ENCODE peak calls at places on chromosomes 4 and X, in eight cellular contexts. M is iPS-NIHi11, A is HT-29, T is Right ventricle myocardium superior, V is bronchial epithelial cell, C is SK-MEL-5, Q is body of pancreas, W is ecto neural progenitor cell. J is an unnamed sample.

GRCh38 chr4:10226756-10227155 is 110.2 kb upstream of the WDR1 start:
- DNase-seq in Q (no peak), T (no peak), M (no peak), W (no peak), V (no peak), C (no peak), A (no peak), J (no peak)

GRCh38 chr4:48065587-48066052 is 49.0 kb downstream of the NIPAL1 start:
- DNase-seq in T (no peak), M (no peak), C (no peak), W (no peak), A (no peak), V (no peak), Q (no peak), J (no peak)

GRCh38 chr4:83890231-83890630 is 354.3 kb downstream of the GPAT3 start:
- DNase-seq in M (no peak), V (peak), T (no peak), Q (no peak), C (no peak), A (no peak), W (no peak), J (no peak)

GRCh38 chr4:41052287-41052686 is 162.1 kb downstream of the APBB2 start:
- DNase-seq in W (no peak), M (no peak), C (no peak), T (no peak), V (no peak), A (no peak), Q (no peak), J (no peak)

GRCh38 chr4:142817442-142817841 is 28.7 kb downstream of the INPP4B start:
- DNase-seq in Q (no peak), W (no peak), C (peak), M (peak), A (peak), T (no peak), V (peak), J (no peak)

GRCh38 chr4:16591867-16592266 is 306.6 kb downstream of the LDB2 start:
- DNase-seq in M (no peak), W (peak), A (no peak), V (no peak), Q (no peak), C (peak), T (peak), J (peak)

GRCh38 chrX:75784689-75785491 is at the start of gene MAGEE2:
- DNase-seq in V (no peak), Q (peak), W (no peak), T (peak), A (no peak), M (no peak), C (peak), J (no peak)

GRCh38 chr4:27318740-27319139 is 458.1 kb downstream of the STIM2 start:
- DNase-seq in A (peak), T (no peak), C (peak), M (peak), Q (peak), V (peak), W (peak), J (peak)

GRCh38 chr4:130563185-130563890 is 1467.4 kb downstream of the C4orf33 start:
- DNase-seq in W (peak), T (peak), C (peak), Q (peak), A (peak), V (peak), M (peak), J (peak)

GRCh38 chr4:110071466-110071865 is 126.9 kb downstream of the ELOVL6 start:
- DNase-seq in C (no peak), Q (no peak), T (no peak), A (no peak), W (no peak), M (peak), V (no peak), J (no peak)

GRCh38 chrX:34585561-34585960 is 71.5 kb downstream of the TMEM47 start:
- DNase-seq in A (no peak), W (no peak), M (no peak), V (no peak), Q (no peak), T (no peak), C (no peak), J (no peak)

GRCh38 chr4:169410839-169411770 is 140.3 kb upstream of the SH3RF1 start:
- DNase-seq in A (peak), Q (no peak), W (no peak), M (peak), T (no peak), C (peak), V (peak), J (peak)

GRCh38 chr4:113695328-113696169 is 66.0 kb downstream of the CAMK2D start:
- DNase-seq in C (no peak), T (no peak), Q (no peak), V (peak), A (no peak), M (no peak), W (no peak), J (no peak)

GRCh38 chrX:48475295-48475694 is 704 bp upstream of the FTSJ1 start:
- DNase-seq in Q (no peak), A (no peak), V (no peak), W (no peak), C (no peak), T (no peak), M (no peak), J (no peak)

GRCh38 chrX:133335027-133335426 is 80.3 kb downstream of the GPC4 start:
- DNase-seq in Q (peak), V (peak), M (peak), C (peak), A (peak), T (no peak), W (no peak), J (no peak)

GRCh38 chr4:121070696-121071639 is 1.4 kb downstream of the NDNF start:
- DNase-seq in W (peak), T (peak), V (no peak), A (peak), C (peak), M (peak), Q (peak), J (peak)

GRCh38 chr4:177220376-177220775 is 89.3 kb upstream of the NEIL3 start:
- DNase-seq in Q (no peak), C (no peak), V (peak), A (no peak), T (no peak), W (no peak), M (no peak), J (no peak)

GRCh38 chrX:18415386-18415785 is 10.0 kb upstream of the CDKL5 start:
- DNase-seq in Q (no peak), A (no peak), V (no peak), C (no peak), T (no peak), M (no peak), W (no peak), J (no peak)

GRCh38 chr4:145531193-145531592 is 49.5 kb downstream of the SMAD1 start:
- DNase-seq in M (no peak), Q (no peak), V (no peak), C (no peak), T (peak), A (no peak), W (no peak), J (no peak)

GRCh38 chr4:6907658-6908191 is 1.9 kb upstream of the TBC1D14 start:
- DNase-seq in Q (peak), A (peak), T (peak), M (peak), V (peak), C (peak), W (peak), J (no peak)

GRCh38 chrX:2224141-2224540 is 276.6 kb downstream of the DHRSX start:
- DNase-seq in Q (no peak), C (no peak), W (no peak), A (no peak), V (no peak), T (no peak), M (no peak), J (no peak)

GRCh38 chr4:173057442-173057841 is 111.2 kb upstream of the GALNT7 start:
- DNase-seq in W (no peak), Q (no peak), V (peak), A (no peak), C (no peak), M (no peak), T (no peak), J (no peak)

GRCh38 chr4:109589119-109589518 is 29.1 kb downstream of the MCUB start:
- DNase-seq in M (no peak), W (no peak), C (no peak), T (no peak), V (peak), Q (no peak), A (no peak), J (no peak)

GRCh38 chr4:38889143-38889542 is 21.5 kb downstream of the FAM114A1 start:
- DNase-seq in V (peak), T (no peak), M (no peak), A (peak), C (peak), Q (no peak), W (no peak), J (no peak)

GRCh38 chr4:105859233-105859632 is 36.0 kb upstream of the NPNT start:
- DNase-seq in Q (no peak), W (no peak), C (no peak), V (peak), A (peak), T (no peak), M (no peak), J (no peak)

GRCh38 chrX:121389976-121390709 is 342.7 kb downstream of the GLUD2 start:
- DNase-seq in V (peak), W (no peak), Q (no peak), M (no peak), C (peak), T (no peak), A (peak), J (no peak)

GRCh38 chr4:140789752-140790151 is 33.6 kb upstream of the TBC1D9 start:
- DNase-seq in C (no peak), A (no peak), W (no peak), M (no peak), V (peak), T (no peak), Q (no peak), J (no peak)

GRCh38 chr4:155889036-155889793 is 14.3 kb upstream of the TDO2 start:
- DNase-seq in T (no peak), V (peak), Q (no peak), A (no peak), M (no peak), C (no peak), W (no peak), J (no peak)

GRCh38 chr4:53622739-53623151 is 31.5 kb upstream of the LNX1 start:
- DNase-seq in A (no peak), M (no peak), W (no peak), Q (no peak), V (peak), T (no peak), C (no peak), J (no peak)

GRCh38 chr4:7206385-7206784 is 14.0 kb downstream of the SORCS2 start:
- DNase-seq in Q (no peak), W (no peak), M (no peak), T (peak), V (peak), A (no peak), C (no peak), J (no peak)

GRCh38 chr4:38590017-38590416 is 74.0 kb upstream of the KLF3 start:
- DNase-seq in M (no peak), Q (no peak), V (no peak), W (no peak), A (no peak), T (no peak), C (peak), J (no peak)

GRCh38 chr4:128853741-128854140 is 44.2 kb downstream of the JADE1 start:
- DNase-seq in T (no peak), W (no peak), Q (no peak), A (no peak), C (no peak), V (no peak), M (no peak), J (no peak)

GRCh38 chr4:18106620-18107019 is 85.1 kb upstream of the LCORL start:
- DNase-seq in C (no peak), V (no peak), A (peak), M (no peak), T (no peak), W (no peak), Q (peak), J (no peak)

GRCh38 chr4:3010998-3011397 is 47.6 kb downstream of the GRK4 start:
- DNase-seq in T (no peak), C (no peak), M (no peak), A (no peak), Q (peak), V (peak), W (no peak), J (no peak)

GRCh38 chrX:44071847-44072545 is 98.8 kb upstream of the NDP start:
- DNase-seq in W (no peak), V (peak), A (peak), M (no peak), T (no peak), C (no peak), Q (no peak), J (no peak)

J was measured in neuronal stem cell.